ENCODE peak calls at places on chromosomes 1 and 21, in ten cellular contexts. G is neuronal stem cell; P is HFF-Myc; M is esophagus squamous epithelium; T is upper lobe of right lung; C is astrocyte of the spinal cord; N is heart right ventricle; B is dorsolateral prefrontal cortex; L is CD8-positive, alpha-beta T cell; X is right cardiac atrium. D is an unnamed sample.

GRCh38 chr1:245365621-245366020 is 210.8 kb downstream of the KIF26B start:
- DNase-seq in X (no peak), G (no peak), T (no peak), N (no peak), C (no peak), L (no peak), P (no peak), B (no peak), M (no peak), D (no peak)

GRCh38 chr1:41689596-41689995 is 205.1 kb upstream of the EDN2 start:
- DNase-seq in L (no peak), B (peak), X (peak), C (no peak), P (no peak), T (peak), N (no peak), M (no peak), G (no peak), D (no peak)

GRCh38 chr21:30561957-30562356 is 843 bp upstream of the KRTAP19-7 start:
- DNase-seq in C (no peak), T (no peak), M (no peak), B (no peak), N (no peak), G (no peak), L (no peak), P (no peak), X (no peak), D (no peak)

GRCh38 chr1:6001992-6002576 is 9.9 kb upstream of the NPHP4 start:
- DNase-seq in B (no peak), L (no peak), P (no peak), N (no peak), T (peak), C (no peak), G (no peak), X (peak), M (no peak), D (peak)

GRCh38 chr1:98119793-98120192 is 199.0 kb upstream of the DPYD start:
- DNase-seq in N (no peak), C (peak), G (peak), T (no peak), B (no peak), L (no peak), P (no peak), X (no peak), M (no peak), D (no peak)

GRCh38 chr21:37248298-37248697 is 18.8 kb downstream of the VPS26C start:
- DNase-seq in P (no peak), C (no peak), L (no peak), X (no peak), T (no peak), N (no peak), B (no peak), M (no peak), G (no peak), D (no peak)

GRCh38 chr1:150420560-150421265 is 56.8 kb downstream of the RPRD2 start:
- DNase-seq in G (no peak), T (no peak), M (no peak), X (no peak), C (peak), B (no peak), N (no peak), L (no peak), P (no peak), D (no peak)

GRCh38 chr1:152982076-152982475 is 1.8 kb upstream of the SPRR1A start:
- DNase-seq in C (no peak), N (no peak), T (no peak), B (no peak), X (no peak), G (no peak), P (no peak), L (no peak), M (no peak), D (no peak)

GRCh38 chr1:86430376-86430775 is 6.4 kb downstream of the CLCA2 start:
- DNase-seq in C (no peak), L (no peak), B (no peak), P (no peak), N (no peak), G (no peak), M (no peak), X (no peak), T (no peak), D (no peak)

GRCh38 chr21:46065215-46065992 is 32.5 kb upstream of the COL6A2 start:
- DNase-seq in G (no peak), C (peak), N (peak), T (peak), B (no peak), M (no peak), X (peak), P (no peak), L (no peak), D (peak)

GRCh38 chr21:34881421-34881820 is 167.7 kb downstream of the RUNX1 start:
- DNase-seq in P (no peak), L (no peak), B (no peak), X (no peak), T (no peak), C (peak), M (no peak), G (no peak), N (no peak), D (no peak)

GRCh38 chr21:34882719-34883131 is 166.4 kb downstream of the RUNX1 start:
- DNase-seq in B (no peak), M (no peak), P (no peak), N (no peak), X (no peak), T (no peak), C (peak), G (no peak), L (no peak), D (no peak)

GRCh38 chr21:34880401-34880800 is 168.7 kb downstream of the RUNX1 start:
- DNase-seq in X (no peak), C (no peak), M (no peak), N (no peak), T (no peak), G (no peak), L (no peak), P (no peak), B (no peak), D (no peak)

GRCh38 chr21:34883501-34884271 is 165.4 kb downstream of the RUNX1 start:
- DNase-seq in N (no peak), M (no peak), X (no peak), G (no peak), B (no peak), P (no peak), C (peak), L (no peak), T (no peak), D (no peak)

GRCh38 chr21:34881894-34882371 is 167.2 kb downstream of the RUNX1 start:
- DNase-seq in M (no peak), T (no peak), N (no peak), L (no peak), C (peak), P (no peak), B (no peak), G (no peak), X (no peak), D (no peak)
- H3K4me3 ChIP-seq in M (peak), T (peak), N (no peak), L (no peak), C (peak), P (peak), B (peak), G (no peak), X (no peak), D (no peak)

GRCh38 chr1:8018492-8019228 is 7.4 kb downstream of the ERRFI1 start:
- DNase-seq in B (no peak), T (no peak), N (no peak), X (no peak), L (no peak), P (no peak), G (peak), M (no peak), C (peak), D (no peak)
- H3K4me3 ChIP-seq in B (peak), T (no peak), N (no peak), X (no peak), L (no peak), P (no peak), G (no peak), M (no peak), C (no peak), D (no peak)

GRCh38 chr1:33346921-33347649 is 26.2 kb upstream of the A3GALT2 start:
- DNase-seq in L (no peak), M (no peak), C (peak), X (peak), N (peak), B (no peak), P (peak), T (no peak), G (no peak), D (peak)
- H3K4me3 ChIP-seq in L (no peak), M (peak), C (peak), X (peak), N (peak), B (peak), P (peak), T (peak), G (peak), D (peak)

GRCh38 chr21:38503588-38503987 is 5.3 kb upstream of the ERG start:
- DNase-seq in G (no peak), L (no peak), P (peak), C (peak), N (peak), B (no peak), M (no peak), X (no peak), T (no peak), D (peak)

GRCh38 chr21:38505654-38506523 is 7.6 kb upstream of the ERG start:
- DNase-seq in P (peak), B (no peak), X (no peak), C (peak), M (no peak), N (peak), G (peak), L (no peak), T (no peak), D (no peak)

GRCh38 chr21:38507374-38507942 is 9.2 kb upstream of the ERG start:
- DNase-seq in T (no peak), X (peak), G (no peak), B (no peak), M (no peak), P (no peak), C (no peak), L (no peak), N (no peak), D (no peak)

GRCh38 chr21:38506606-38507331 is 8.5 kb upstream of the ERG start:
- DNase-seq in M (no peak), P (no peak), L (no peak), T (no peak), G (no peak), N (no peak), B (no peak), X (peak), C (no peak), D (no peak)

DNA sequence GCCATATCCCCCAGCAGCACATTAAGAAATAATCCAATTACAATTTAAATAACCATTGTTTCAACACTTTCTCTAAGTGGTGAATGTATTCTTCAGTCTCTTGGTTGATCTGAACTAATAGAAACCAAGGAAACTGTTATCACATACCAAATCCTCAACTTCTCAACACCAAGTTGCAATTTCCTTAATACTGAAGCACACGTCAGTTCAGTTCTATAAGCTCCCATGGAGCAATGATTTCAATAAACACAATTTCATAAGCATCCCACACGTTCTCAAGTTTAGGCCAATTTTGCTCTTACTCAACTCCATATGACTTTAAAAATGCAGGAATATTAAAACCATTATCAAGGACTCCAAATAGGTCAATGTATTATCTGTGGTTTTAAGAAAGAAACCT is 5.8 kb upstream of the ERG start:
- DNase-seq in X (no peak), G (no peak), C (no peak), B (no peak), L (no peak), N (no peak), P (no peak), T (no peak), M (no peak), D (no peak)
- H3K4me3 ChIP-seq in X (peak), G (no peak), C (no peak), B (no peak), L (no peak), N (no peak), P (no peak), T (peak), M (peak), D (peak)

GRCh38 chr1:25568834-25569598 is 25.6 kb downstream of the LDLRAP1 start:
- DNase-seq in G (no peak), X (peak), B (peak), P (no peak), T (no peak), N (no peak), C (peak), M (no peak), L (peak), D (peak)
- H3K4me3 ChIP-seq in G (no peak), X (no peak), B (no peak), P (no peak), T (no peak), N (no peak), C (no peak), M (no peak), L (no peak), D (no peak)

DNA sequence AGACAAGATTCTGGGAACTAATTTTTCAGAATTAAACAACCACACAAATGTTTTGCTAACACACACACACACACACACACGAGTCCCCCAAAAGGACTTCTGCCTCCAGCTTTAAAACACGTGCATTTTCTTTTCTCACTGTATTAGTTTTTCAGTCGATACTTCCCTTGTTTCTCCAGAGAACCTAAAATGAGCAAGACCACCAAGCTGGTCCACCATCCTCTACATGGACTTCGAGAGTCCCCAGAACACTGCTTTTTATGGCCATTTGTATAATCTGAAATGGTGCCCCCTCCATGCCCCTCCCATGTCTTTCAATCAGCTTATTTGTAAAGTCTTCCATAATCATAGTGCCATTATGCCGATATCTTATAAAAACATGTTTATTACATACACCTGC is 10.8 kb upstream of the CHI3L2 start:
- DNase-seq in T (no peak), M (no peak), P (no peak), C (no peak), L (no peak), X (no peak), G (no peak), B (no peak), N (no peak), D (no peak)
- H3K4me3 ChIP-seq in T (no peak), M (no peak), P (no peak), C (no peak), L (peak), X (no peak), G (no peak), B (no peak), N (no peak), D (no peak)

GRCh38 chr1:22275626-22276395 is 132.9 kb upstream of the WNT4 start:
- DNase-seq in X (peak), T (peak), L (no peak), M (no peak), N (peak), G (peak), B (peak), P (peak), C (peak), D (peak)
- H3K4me3 ChIP-seq in X (no peak), T (no peak), L (no peak), M (no peak), N (no peak), G (no peak), B (no peak), P (no peak), C (no peak), D (no peak)

GRCh38 chr21:44259082-44259705 is 2.5 kb downstream of the DNMT3L start:
- DNase-seq in G (no peak), C (no peak), M (no peak), B (no peak), P (no peak), N (no peak), X (no peak), L (no peak), T (no peak), D (peak)

GRCh38 chr21:44255519-44255981 is 6.1 kb downstream of the DNMT3L start:
- DNase-seq in B (no peak), P (no peak), C (no peak), N (no peak), X (no peak), L (no peak), T (no peak), G (no peak), M (no peak), D (no peak)

GRCh38 chr21:44261191-44261631 is 486 bp downstream of the DNMT3L start:
- DNase-seq in C (no peak), B (no peak), G (no peak), P (no peak), N (no peak), T (no peak), L (no peak), X (no peak), M (no peak), D (peak)

GRCh38 chr21:44260791-44261190 is 906 bp downstream of the DNMT3L start:
- DNase-seq in N (no peak), G (no peak), B (no peak), P (no peak), X (no peak), L (no peak), T (no peak), M (no peak), C (no peak), D (no peak)

DNA sequence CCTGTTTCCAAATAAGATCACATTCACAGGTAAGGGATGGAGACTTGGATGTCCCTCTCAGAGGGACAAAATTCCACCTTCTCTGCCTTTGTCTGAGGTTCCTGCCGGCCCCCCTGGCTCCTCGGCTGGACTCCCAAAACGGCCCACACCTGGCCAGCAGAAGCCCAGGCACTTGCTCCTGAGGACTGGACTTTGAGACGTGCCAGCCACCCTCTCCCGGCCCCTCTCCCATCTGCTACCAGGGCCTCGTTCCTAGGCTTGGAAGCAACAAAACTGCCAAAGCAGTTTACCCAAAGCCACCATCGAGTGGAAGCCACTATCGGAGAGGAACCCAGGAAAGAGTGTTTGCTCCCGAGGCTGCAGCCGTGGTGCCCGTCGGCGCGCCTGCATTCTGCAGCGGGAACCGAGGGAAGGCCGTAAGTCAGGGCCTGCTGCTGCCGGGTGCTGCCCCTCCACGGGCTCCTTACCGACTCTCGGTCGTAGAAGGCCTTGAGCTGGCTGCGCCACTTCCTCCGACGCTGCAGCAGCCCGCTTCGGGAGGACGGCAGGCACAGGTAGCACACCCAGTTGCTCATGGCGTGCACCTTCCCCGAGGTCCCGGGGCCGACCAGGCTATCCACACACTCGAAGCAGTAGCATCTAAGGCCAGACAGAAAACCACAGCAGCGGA is 3.5 kb downstream of the DNMT3L start:
- DNase-seq in L (no peak), G (no peak), C (no peak), P (no peak), M (no peak), B (no peak), T (no peak), X (no peak), N (no peak), D (no peak)
- H3K4me3 ChIP-seq in L (no peak), G (no peak), C (no peak), P (no peak), M (no peak), B (no peak), T (no peak), X (no peak), N (no peak), D (no peak)

D was measured in aorta.